ENCODE peak calls at places on chromosomes 12 and 14, in ten cellular contexts. Q, G, A, K, T, Y, R, I, L and M are unnamed samples.

GRCh38 chr14:104690266-104690711 is 871 bp downstream of the INF2 start:
- DNase-seq in Q (no peak), G (no peak), A (no peak), K (no peak), T (no peak), Y (no peak), R (no peak), I (no peak), L (no peak), M (no peak)

GRCh38 chr12:53274445-53274844 is 6.3 kb downstream of the ESPL1 start:
- DNase-seq in Q (no peak), G (no peak), A (no peak), K (no peak), T (no peak), Y (no peak), R (no peak), I (no peak), L (no peak), M (no peak)

GRCh38 chr12:129486931-129487330 is 416.9 kb downstream of the TMEM132D start:
- DNase-seq in Q (no peak), G (no peak), A (no peak), K (no peak), T (no peak), Y (no peak), R (no peak), I (no peak), L (no peak), M (no peak)

GRCh38 chr14:88604213-88604612 is 41.4 kb downstream of the ZC3H14 start:
- DNase-seq in Q (no peak), G (no peak), A (no peak), K (no peak), T (no peak), Y (no peak), R (no peak), I (no peak), L (no peak), M (no peak)

GRCh38 chr12:91819132-91819447 is 326.6 kb downstream of the BTG1 start:
- DNase-seq in Q (no peak), G (no peak), A (no peak), K (no peak), T (peak; percentile 26), Y (no peak), R (no peak), I (no peak), L (no peak), M (no peak)

GRCh38 chr12:83537428-83538053 is 850.8 kb downstream of the TMTC2 start:
- DNase-seq in Q (no peak), G (no peak), A (no peak), K (no peak), T (no peak), Y (no peak), R (no peak), I (no peak), L (no peak), M (no peak)

GRCh38 chr14:68789798-68790655 is 2.8 kb downstream of the ZFP36L1 start:
- DNase-seq in Q (peak; percentile 49), G (no peak), A (no peak), K (no peak), T (peak; percentile 61), Y (no peak), R (no peak), I (no peak), L (no peak), M (no peak)

GRCh38 chr14:88005978-88006851 is 1.3 kb downstream of the GPR65 start:
- DNase-seq in Q (no peak), G (no peak), A (peak; percentile 71), K (no peak), T (no peak), Y (no peak), R (no peak), I (peak; percentile 86), L (no peak), M (no peak)

GRCh38 chr14:55583942-55584468 is 4.0 kb downstream of the KTN1 start:
- DNase-seq in Q (no peak), G (no peak), A (no peak), K (no peak), T (no peak), Y (no peak), R (no peak), I (peak; percentile 36), L (no peak), M (no peak)

GRCh38 chr14:101087614-101088394 is 184.3 kb upstream of the RTL1 start:
- DNase-seq in Q (no peak), G (no peak), A (no peak), K (no peak), T (no peak), Y (no peak), R (no peak), I (no peak), L (no peak), M (no peak)

GRCh38 chr14:104393898-104394605 is 185.5 kb upstream of the C14orf180 start:
- DNase-seq in Q (no peak), G (no peak), A (peak; percentile 38), K (no peak), T (no peak), Y (no peak), R (no peak), I (no peak), L (no peak), M (no peak)

GRCh38 chr12:6807170-6807569 is 14.5 kb upstream of the GPR162 start:
- DNase-seq in Q (no peak), G (no peak), A (no peak), K (no peak), T (no peak), Y (no peak), R (no peak), I (no peak), L (no peak), M (no peak)

GRCh38 chr12:6229823-6230222 is 29.6 kb downstream of the CD9 start:
- DNase-seq in Q (peak; percentile 74), G (peak; percentile 79), A (no peak), K (peak; percentile 90), T (no peak), Y (no peak), R (no peak), I (no peak), L (peak; percentile 58), M (no peak)

GRCh38 chr12:2586159-2587035 is 208.4 kb upstream of the FKBP4 start:
- DNase-seq in Q (no peak), G (no peak), A (no peak), K (no peak), T (no peak), Y (peak; percentile 32), R (no peak), I (no peak), L (no peak), M (no peak)

GRCh38 chr14:75003250-75004027 is 718 bp downstream of the EIF2B2 start:
- DNase-seq in Q (peak; percentile 10), G (no peak), A (no peak), K (no peak), T (no peak), Y (no peak), R (no peak), I (no peak), L (no peak), M (no peak)

GRCh38 chr12:1915082-1915968 is 3.1 kb downstream of the CACNA2D4 start:
- DNase-seq in Q (no peak), G (no peak), A (peak; percentile 18), K (no peak), T (peak; percentile 4), Y (no peak), R (no peak), I (peak; percentile 37), L (no peak), M (no peak)

GRCh38 chr14:30355431-30355913 is 203.5 kb upstream of the G2E3 start:
- DNase-seq in Q (no peak), G (no peak), A (peak; percentile 3), K (no peak), T (no peak), Y (no peak), R (no peak), I (peak; percentile 12), L (no peak), M (no peak)

GRCh38 chr12:2484141-2484776 is 310.5 kb upstream of the FKBP4 start:
- DNase-seq in Q (no peak), G (no peak), A (no peak), K (no peak), T (no peak), Y (no peak), R (no peak), I (no peak), L (no peak), M (no peak)

GRCh38 chr14:73521229-73521628 is 15.7 kb upstream of the ACOT1 start:
- DNase-seq in Q (no peak), G (no peak), A (no peak), K (no peak), T (no peak), Y (no peak), R (no peak), I (no peak), L (no peak), M (no peak)

GRCh38 chr14:103676881-103677675 is 38.2 kb downstream of the XRCC3 start:
- DNase-seq in Q (no peak), G (no peak), A (no peak), K (no peak), T (no peak), Y (no peak), R (no peak), I (no peak), L (no peak), M (no peak)

GRCh38 chr12:94100254-94100653 is 48.1 kb upstream of the PLXNC1 start:
- DNase-seq in Q (peak; percentile 71), G (no peak), A (peak; percentile 19), K (no peak), T (no peak), Y (no peak), R (no peak), I (peak; percentile 56), L (no peak), M (no peak)

GRCh38 chr12:100267603-100268281 is 765 bp downstream of the SCYL2 start:
- DNase-seq in Q (peak; percentile 29), G (no peak), A (no peak), K (no peak), T (no peak), Y (no peak), R (no peak), I (peak; percentile 69), L (no peak), M (no peak)

GRCh38 chr12:121451931-121452330 is 52.0 kb downstream of the RNF34 start:
- DNase-seq in Q (no peak), G (no peak), A (no peak), K (no peak), T (no peak), Y (no peak), R (no peak), I (peak; percentile 35), L (no peak), M (no peak)

GRCh38 chr12:94561943-94562411 is 88.4 kb downstream of the TMCC3 start:
- DNase-seq in Q (peak; percentile 42), G (no peak), A (no peak), K (no peak), T (peak; percentile 22), Y (peak; percentile 26), R (no peak), I (no peak), L (no peak), M (no peak)

GRCh38 chr12:61018571-61018970 is 1241.6 kb upstream of the USP15 start:
- DNase-seq in Q (no peak), G (no peak), A (no peak), K (no peak), T (no peak), Y (no peak), R (no peak), I (peak; percentile 71), L (no peak), M (no peak)

GRCh38 chr12:15322164-15323054 is at the start of gene PTPRO:
- DNase-seq in Q (peak; percentile 8), G (no peak), A (no peak), K (no peak), T (no peak), Y (peak; percentile 68), R (peak; percentile 16), I (no peak), L (no peak), M (no peak)

GRCh38 chr12:5694759-5695409 is 250.2 kb downstream of the ANO2 start:
- DNase-seq in Q (peak; percentile 13), G (no peak), A (no peak), K (no peak), T (no peak), Y (no peak), R (no peak), I (no peak), L (no peak), M (no peak)

GRCh38 chr12:131035268-131035681 is 81.6 kb downstream of the ADGRD1 start:
- DNase-seq in Q (no peak), G (no peak), A (no peak), K (no peak), T (no peak), Y (no peak), R (no peak), I (peak; percentile 79), L (no peak), M (peak; percentile 39)